ENCODE peak calls at places on chromosomes 3 and 15, in eight cellular contexts. S is mucosa of gallbladder, L is GM10248, K is AG04450, Q is astrocyte of the spinal cord, H is T-helper 1 cell, N is GDM1, Y is cardiac septum. G is an unnamed sample.
A peak's percentile ranks its signal among the peaks of the same experiment; 100 is the strongest.

GRCh38 chr3:171349392-171349791 is 110.8 kb downstream of the TNIK start:
- DNase-seq in S (no peak), L (no peak), K (no peak), Q (no peak), H (no peak), N (no peak), Y (no peak), G (no peak)

GRCh38 chr15:47691896-47692295 is 25.4 kb upstream of the SEMA6D start:
- DNase-seq in S (no peak), L (no peak), K (no peak), Q (no peak), H (no peak), N (no peak), Y (no peak), G (no peak)

GRCh38 chr3:147348976-147349375 is 57.4 kb downstream of the ZIC4 start:
- DNase-seq in S (no peak), L (no peak), K (no peak), Q (no peak), H (no peak), N (no peak), Y (no peak), G (no peak)

GRCh38 chr3:38084019-38084968 is 45.3 kb downstream of the DLEC1 start:
- DNase-seq in S (no peak), L (peak; percentile 37), K (peak; percentile 1), Q (peak; percentile 31), H (peak; percentile 35), N (no peak), Y (no peak), G (no peak)

GRCh38 chr15:90015749-90016148 is 14.6 kb downstream of the ZNF710 start:
- DNase-seq in S (no peak), L (no peak), K (no peak), Q (no peak), H (no peak), N (no peak), Y (no peak), G (peak; percentile 35)

GRCh38 chr15:41483115-41483514 is 10.6 kb upstream of the ITPKA start:
- DNase-seq in S (no peak), L (peak; percentile 83), K (no peak), Q (no peak), H (no peak), N (no peak), Y (no peak), G (no peak)

GRCh38 chr3:157513585-157513984 is 10.4 kb upstream of the VEPH1 start:
- DNase-seq in S (no peak), L (no peak), K (no peak), Q (no peak), H (no peak), N (no peak), Y (no peak), G (no peak)

GRCh38 chr15:91857772-91858171 is 4.3 kb downstream of the SLCO3A1 start:
- DNase-seq in S (no peak), L (peak; percentile 28), K (no peak), Q (no peak), H (peak; percentile 49), N (no peak), Y (no peak), G (no peak)

GRCh38 chr3:158920375-158920774 is 118.5 kb downstream of the MFSD1 start:
- DNase-seq in S (no peak), L (no peak), K (no peak), Q (peak; percentile 7), H (no peak), N (no peak), Y (no peak), G (no peak)

GRCh38 chr3:148861277-148861869 is 3.7 kb upstream of the CPA3 start:
- DNase-seq in S (no peak), L (peak; percentile 49), K (peak; percentile 11), Q (peak; percentile 54), H (no peak), N (peak; percentile 8), Y (no peak), G (no peak)

GRCh38 chr3:128011140-128011539 is 41.1 kb upstream of the SEC61A1 start:
- DNase-seq in S (peak; percentile 31), L (no peak), K (no peak), Q (peak; percentile 15), H (no peak), N (no peak), Y (no peak), G (no peak)

GRCh38 chr15:34331809-34332208 is 5.8 kb downstream of the SLC12A6 start:
- DNase-seq in S (no peak), L (no peak), K (no peak), Q (peak; percentile 19), H (no peak), N (no peak), Y (no peak), G (no peak)

GRCh38 chr3:111723293-111723963 is 128.3 kb upstream of the ZBED2 start:
- DNase-seq in S (no peak), L (no peak), K (peak; percentile 47), Q (peak; percentile 83), H (no peak), N (no peak), Y (no peak), G (no peak)

GRCh38 chr3:186241910-186242821 is 119.9 kb downstream of the DGKG start:
- DNase-seq in S (peak; percentile 66), L (peak; percentile 77), K (no peak), Q (peak; percentile 64), H (no peak), N (peak; percentile 76), Y (peak; percentile 84), G (peak; percentile 77)

GRCh38 chr3:184733181-184733580 is 21.3 kb upstream of the MAGEF1 start:
- DNase-seq in S (no peak), L (no peak), K (no peak), Q (no peak), H (no peak), N (no peak), Y (no peak), G (no peak)

GRCh38 chr3:140298569-140299070 is 363.6 kb downstream of the CLSTN2 start:
- DNase-seq in S (no peak), L (no peak), K (no peak), Q (no peak), H (no peak), N (no peak), Y (no peak), G (no peak)

GRCh38 chr3:45807133-45807532 is 10.8 kb upstream of the SLC6A20 start:
- DNase-seq in S (no peak), L (no peak), K (no peak), Q (no peak), H (no peak), N (no peak), Y (no peak), G (no peak)

GRCh38 chr3:140298043-140298442 is 363.1 kb downstream of the CLSTN2 start:
- DNase-seq in S (no peak), L (no peak), K (no peak), Q (no peak), H (no peak), N (no peak), Y (no peak), G (no peak)

GRCh38 chr15:91711384-91712082 is 142.0 kb upstream of the SLCO3A1 start:
- DNase-seq in S (no peak), L (no peak), K (no peak), Q (no peak), H (no peak), N (no peak), Y (no peak), G (no peak)

GRCh38 chr15:40510201-40510600 is 39.4 kb downstream of the CHST14 start:
- DNase-seq in S (no peak), L (no peak), K (no peak), Q (no peak), H (no peak), N (no peak), Y (no peak), G (no peak)

GRCh38 chr3:42590989-42591756 is 513 bp downstream of the SS18L2 start:
- DNase-seq in S (no peak), L (no peak), K (no peak), Q (no peak), H (no peak), N (no peak), Y (no peak), G (no peak)

GRCh38 chr15:25900901-25901300 is 37.8 kb upstream of the ATP10A start:
- DNase-seq in S (no peak), L (no peak), K (no peak), Q (no peak), H (no peak), N (no peak), Y (no peak), G (no peak)